ENCODE peak calls at places on chromosomes 13 and 19, in four cellular contexts. B is astrocyte of the spinal cord, U is GM12865, E is mesendoderm. X is an unnamed sample.

GRCh38 chr19:33473644-33474305 is 47.8 kb downstream of the PEPD start:
- DNase-seq in B (peak; percentile 75), U (no peak), E (no peak), X (peak; percentile 75)

GRCh38 chr13:24161010-24161775 is 673 bp downstream of the SPATA13 start:
- DNase-seq in B (peak; percentile 27), U (peak; percentile 49), E (peak; percentile 44), X (peak; percentile 37)

GRCh38 chr13:18943721-18944391 is 237.8 kb downstream of the TUBA3C start:
- DNase-seq in B (no peak), U (no peak), E (no peak), X (no peak)

GRCh38 chr13:113046066-113046882 is 59.3 kb upstream of the F7 start:
- DNase-seq in B (no peak), U (no peak), E (no peak), X (no peak)

GRCh38 chr13:23289917-23290357 is 109.2 kb downstream of the SGCG start:
- DNase-seq in B (peak; percentile 15), U (no peak), E (no peak), X (peak; percentile 57)

GRCh38 chr13:52695856-52696255 is 43.2 kb downstream of the SUGT1 start:
- DNase-seq in B (peak; percentile 18), U (peak; percentile 42), E (no peak), X (peak; percentile 42)

GRCh38 chr13:20945952-20946383 is 43.4 kb upstream of the XPO4 start:
- DNase-seq in B (no peak), U (no peak), E (no peak), X (no peak)

GRCh38 chr19:1104452-1105216 is 840 bp downstream of the GPX4 start:
- DNase-seq in B (peak; percentile 59), U (peak; percentile 81), E (peak; percentile 77), X (peak; percentile 67)

GRCh38 chr19:18230941-18231734 is 4.9 kb upstream of the PDE4C start:
- DNase-seq in B (no peak), U (no peak), E (no peak), X (no peak)

GRCh38 chr19:38971672-38972071 is 3.9 kb downstream of the FBXO17 start:
- DNase-seq in B (no peak), U (no peak), E (no peak), X (no peak)

GRCh38 chr13:47046706-47047105 is 149.9 kb upstream of the HTR2A start:
- DNase-seq in B (no peak), U (peak; percentile 30), E (no peak), X (no peak)

GRCh38 chr13:48162182-48162581 is 67.3 kb upstream of the MED4 start:
- DNase-seq in B (no peak), U (no peak), E (no peak), X (no peak)

GRCh38 chr19:8302734-8303133 is 5.4 kb downstream of the CD320 start:
- DNase-seq in B (no peak), U (no peak), E (no peak), X (no peak)

GRCh38 chr19:11198769-11199469 is 1.6 kb upstream of the KANK2 start:
- DNase-seq in B (no peak), U (no peak), E (peak; percentile 66), X (no peak)

GRCh38 chr13:40476175-40476958 is 190.1 kb downstream of the FOXO1 start:
- DNase-seq in B (no peak), U (no peak), E (no peak), X (peak; percentile 51)

GRCh38 chr19:31349160-31349881 is at the start of gene TSHZ3:
- DNase-seq in B (peak; percentile 94), U (no peak), E (peak; percentile 93), X (peak; percentile 87)

GRCh38 chr19:32902448-32902847 is 32.9 kb upstream of the SLC7A9 start:
- DNase-seq in B (no peak), U (no peak), E (peak; percentile 22), X (no peak)

GRCh38 chr19:51470966-51471365 is 7.4 kb upstream of the CEACAM18 start:
- DNase-seq in B (no peak), U (no peak), E (no peak), X (no peak)

GRCh38 chr19:4518345-4519171 is at the start of gene PLIN4:
- DNase-seq in B (no peak), U (no peak), E (no peak), X (peak; percentile 34)

GRCh38 chr13:41352935-41353801 is 42.1 kb downstream of the NAA16 start:
- DNase-seq in B (peak; percentile 69), U (peak; percentile 67), E (peak; percentile 79), X (peak; percentile 66)

GRCh38 chr13:66405908-66406802 is 824.0 kb downstream of the PCDH9 start:
- DNase-seq in B (peak; percentile 86), U (no peak), E (no peak), X (peak; percentile 93)

GRCh38 chr13:108448891-108449290 is 179.4 kb downstream of the TNFSF13B start:
- DNase-seq in B (no peak), U (no peak), E (no peak), X (no peak)

GRCh38 chr19:42363614-42364346 is 26.3 kb downstream of the CNFN start:
- DNase-seq in B (no peak), U (peak; percentile 39), E (no peak), X (no peak)

GRCh38 chr19:1577929-1578618 is 9.9 kb upstream of the MEX3D start:
- DNase-seq in B (no peak), U (no peak), E (no peak), X (no peak)